ENCODE peak calls at places on chromosomes 12 and 14, in eight cellular contexts. F, Q, E, N, D, H, M and Y are unnamed samples.

GRCh38 chr12:46400406-46400805 is 27.8 kb upstream of the SLC38A2 start:
- DNase-seq in F (no peak), Q (no peak), E (no peak), N (no peak), D (no peak), H (no peak), M (no peak), Y (no peak)

GRCh38 chr12:101076940-101077351 is 133.1 kb downstream of the SLC5A8 start:
- DNase-seq in F (no peak), Q (no peak), E (no peak), N (no peak), D (no peak), H (no peak), M (no peak), Y (peak)

GRCh38 chr14:60723218-60724079 is 702 bp downstream of the SIX4 start:
- DNase-seq in F (no peak), Q (peak), E (peak), N (peak), D (peak), H (no peak), M (peak), Y (peak)

GRCh38 chr14:69152181-69152943 is 557 bp downstream of the DCAF5 start:
- DNase-seq in F (peak), Q (peak), E (peak), N (peak), D (no peak), H (no peak), M (peak), Y (peak)

GRCh38 chr12:86931714-86932113 is 675.5 kb upstream of the MGAT4C start:
- DNase-seq in F (no peak), Q (no peak), E (no peak), N (no peak), D (no peak), H (no peak), M (no peak), Y (no peak)

GRCh38 chr12:132436791-132437251 is 53.1 kb upstream of the FBRSL1 start:
- DNase-seq in F (no peak), Q (no peak), E (no peak), N (no peak), D (no peak), H (no peak), M (no peak), Y (no peak)

GRCh38 chr12:122691566-122691965 is 11.6 kb downstream of the HCAR2 start:
- DNase-seq in F (no peak), Q (no peak), E (no peak), N (no peak), D (no peak), H (no peak), M (no peak), Y (no peak)

GRCh38 chr14:52834440-52834842 is 43.0 kb upstream of the GNPNAT1 start:
- DNase-seq in F (no peak), Q (no peak), E (no peak), N (no peak), D (no peak), H (peak), M (no peak), Y (no peak)

GRCh38 chr14:54344445-54344844 is 52.4 kb upstream of the CDKN3 start:
- DNase-seq in F (no peak), Q (no peak), E (no peak), N (no peak), D (no peak), H (no peak), M (no peak), Y (no peak)

GRCh38 chr14:71629765-71630502 is 302.3 kb upstream of the RGS6 start:
- DNase-seq in F (no peak), Q (no peak), E (no peak), N (no peak), D (no peak), H (no peak), M (no peak), Y (peak)

GRCh38 chr12:52496590-52497071 is 3.6 kb upstream of the KRT6A start:
- DNase-seq in F (no peak), Q (peak), E (no peak), N (no peak), D (no peak), H (no peak), M (no peak), Y (peak)

GRCh38 chr12:49728446-49728845 is 12.9 kb upstream of the TMBIM6 start:
- DNase-seq in F (no peak), Q (no peak), E (no peak), N (no peak), D (no peak), H (no peak), M (no peak), Y (no peak)

GRCh38 chr12:11794751-11795150 is 145.3 kb downstream of the ETV6 start:
- DNase-seq in F (no peak), Q (no peak), E (no peak), N (no peak), D (no peak), H (no peak), M (no peak), Y (no peak)